ENCODE peak calls at places on chromosomes 1 and 21, in eight cellular contexts. G is CD4-positive, alpha-beta T cell; C is CD4-positive, alpha-beta memory T cell; L is H9; N is GM23338; W is naive thymus-derived CD4-positive, alpha-beta T cell; A is uterus; P is lower lobe of right lung. O is an unnamed sample.

GRCh38 chr1:173507205-173507846 is 30.2 kb downstream of the PRDX6 start:
- DNase-seq in W (no peak), A (no peak), N (peak; percentile 46), L (no peak), P (no peak), C (no peak), G (no peak), O (no peak)

GRCh38 chr1:110173466-110174117 is 23.3 kb downstream of the SLC6A17 start:
- DNase-seq in P (no peak), G (no peak), N (peak; percentile 45), W (no peak), C (no peak), L (no peak), A (no peak), O (no peak)

GRCh38 chr1:53959664-53960250 is 13.6 kb downstream of the LRRC42 start:
- DNase-seq in W (peak; percentile 53), N (peak; percentile 73), A (no peak), C (peak; percentile 51), P (no peak), G (no peak), L (no peak), O (no peak)

GRCh38 chr1:207883104-207883651 is 27.7 kb downstream of the CD34 start:
- DNase-seq in P (no peak), L (no peak), A (no peak), G (no peak), C (peak; percentile 47), N (no peak), W (peak; percentile 58), O (no peak)

GRCh38 chr21:45575304-45575992 is 33.2 kb upstream of the SLC19A1 start:
- DNase-seq in P (peak; percentile 30), C (no peak), G (no peak), N (no peak), W (no peak), A (no peak), L (no peak), O (no peak)

GRCh38 chr1:9882945-9883303 is 27.1 kb downstream of the CTNNBIP1 start:
- DNase-seq in N (no peak), A (no peak), P (no peak), W (no peak), L (no peak), C (no peak), G (no peak), O (no peak)

GRCh38 chr1:172135076-172135672 is 285.3 kb upstream of the C1orf105 start:
- DNase-seq in L (no peak), A (no peak), N (peak; percentile 75), P (no peak), W (peak; percentile 37), G (no peak), C (peak; percentile 22), O (no peak)

GRCh38 chr1:214581785-214582184 is 21.2 kb upstream of the CENPF start:
- DNase-seq in L (no peak), C (no peak), N (no peak), A (no peak), W (no peak), G (no peak), P (no peak), O (no peak)

GRCh38 chr1:46184920-46185658 is 8.8 kb upstream of the P3R3URF start:
- DNase-seq in G (no peak), P (no peak), L (no peak), N (no peak), C (peak; percentile 8), A (no peak), W (no peak), O (no peak)

GRCh38 chr1:230632273-230632873 is 9.9 kb upstream of the COG2 start:
- DNase-seq in P (no peak), N (peak; percentile 76), A (no peak), G (no peak), W (no peak), L (peak; percentile 60), C (no peak), O (no peak)

GRCh38 chr1:17596651-17597509 is 57.4 kb downstream of the ARHGEF10L start:
- DNase-seq in L (no peak), N (no peak), G (no peak), P (no peak), A (no peak), W (no peak), C (no peak), O (no peak)

GRCh38 chr1:21775985-21776562 is 6.9 kb downstream of the USP48 start:
- DNase-seq in G (no peak), C (no peak), A (no peak), W (no peak), P (no peak), N (no peak), L (no peak), O (no peak)

GRCh38 chr1:17563494-17564281 is 24.2 kb downstream of the ARHGEF10L start:
- DNase-seq in W (no peak), P (no peak), A (no peak), C (no peak), G (no peak), N (no peak), L (no peak), O (no peak)

GRCh38 chr1:71074681-71075080 is 6.2 kb downstream of the ZRANB2 start:
- DNase-seq in A (no peak), G (no peak), P (no peak), N (no peak), L (no peak), C (no peak), W (no peak), O (no peak)

GRCh38 chr1:85502171-85502570 is 37.2 kb upstream of the DDAH1 start:
- DNase-seq in W (no peak), C (no peak), L (no peak), A (no peak), G (no peak), N (no peak), P (no peak), O (no peak)

GRCh38 chr1:46406881-46407608 is 12.9 kb downstream of the FAAH start:
- DNase-seq in P (no peak), N (peak; percentile 47), L (no peak), A (no peak), C (no peak), G (no peak), W (no peak), O (no peak)

GRCh38 chr1:248696261-248696660 is 6.3 kb downstream of the OR14I1 start:
- DNase-seq in A (no peak), C (no peak), G (no peak), N (no peak), W (peak; percentile 1), P (no peak), L (no peak), O (no peak)

GRCh38 chr1:66138613-66139012 is 345.9 kb downstream of the PDE4B start:
- DNase-seq in C (no peak), A (no peak), W (no peak), G (no peak), N (no peak), P (no peak), L (no peak), O (no peak)

GRCh38 chr1:67788907-67789306 is 44.4 kb downstream of the GNG12 start:
- DNase-seq in N (no peak), C (no peak), G (no peak), W (no peak), L (no peak), P (no peak), A (no peak), O (no peak)

GRCh38 chr1:21622466-21623315 is 46.5 kb downstream of the RAP1GAP start:
- DNase-seq in P (peak; percentile 71), G (peak; percentile 22), A (no peak), L (peak; percentile 59), C (peak; percentile 37), W (peak; percentile 38), N (peak; percentile 74), O (no peak)

GRCh38 chr1:165748550-165748949 is 20.1 kb downstream of the TMCO1 start:
- DNase-seq in A (no peak), N (no peak), G (no peak), W (no peak), P (no peak), C (no peak), L (no peak), O (no peak)

DNA sequence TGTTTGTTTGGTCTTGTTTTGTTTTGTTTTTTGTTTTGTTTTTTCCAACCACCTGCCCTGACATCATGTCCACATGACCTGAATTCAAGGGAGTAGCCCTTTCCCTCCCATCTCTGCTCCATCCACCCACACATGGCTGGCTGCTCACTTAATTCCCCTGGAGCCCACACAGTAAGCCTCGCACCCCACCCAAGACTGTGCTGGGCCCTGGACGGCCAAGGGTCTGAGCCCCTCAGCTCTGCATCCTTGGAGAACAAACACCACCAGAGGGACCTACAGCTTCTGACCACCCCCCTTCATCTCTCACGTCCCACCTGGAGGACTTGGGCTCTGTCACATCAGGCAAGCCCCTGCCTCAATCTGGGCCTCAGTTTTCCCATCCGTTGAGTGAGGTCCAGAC is 39.1 kb downstream of the MATN1 start:
- DNase-seq in A (peak; percentile 10), G (no peak), P (no peak), W (no peak), L (no peak), N (no peak), C (no peak), O (no peak)
- H3K27ac ChIP-seq in A (no peak overlapping the region), G (no peak overlapping the region), P (no peak overlapping the region), W (no peak overlapping the region), L (no peak overlapping the region), N (no peak overlapping the region), C (no peak overlapping the region), O (no peak overlapping the region)

GRCh38 chr1:206422525-206422924 is 47.8 kb upstream of the IKBKE start:
- DNase-seq in L (no peak), W (no peak), P (no peak), N (no peak), G (no peak), C (no peak), A (no peak), O (no peak)
- H3K27ac ChIP-seq in L (no peak overlapping the region), W (no peak overlapping the region), P (no peak overlapping the region), N (no peak overlapping the region), G (no peak overlapping the region), C (no peak overlapping the region), A (no peak overlapping the region), O (no peak overlapping the region)

GRCh38 chr1:175207971-175208370 is 15.4 kb upstream of the KIAA0040 start:
- DNase-seq in W (no peak), C (no peak), A (no peak), G (no peak), N (no peak), P (no peak), L (no peak), O (no peak)

GRCh38 chr1:175209493-175209921 is 16.9 kb upstream of the KIAA0040 start:
- DNase-seq in A (no peak), N (no peak), L (no peak), W (peak; percentile 51), P (no peak), C (peak; percentile 54), G (no peak), O (no peak)

GRCh38 chr1:175210744-175211143 is 18.2 kb upstream of the KIAA0040 start:
- DNase-seq in P (no peak), G (no peak), N (no peak), A (no peak), C (no peak), L (no peak), W (no peak), O (no peak)

GRCh38 chr1:175206687-175207086 is 14.1 kb upstream of the KIAA0040 start:
- DNase-seq in P (no peak), N (no peak), A (no peak), W (no peak), L (no peak), G (no peak), C (no peak), O (no peak)

GRCh38 chr1:175208773-175209492 is 16.4 kb upstream of the KIAA0040 start:
- DNase-seq in L (no peak), G (peak; percentile 31), P (no peak), C (peak; percentile 80), A (no peak), W (peak; percentile 82), N (no peak), O (no peak)
- H3K27ac ChIP-seq in L (no peak overlapping the region), G (peak overlapping the region; percentile 37), P (peak overlapping the region; percentile 51), C (peak overlapping the region; percentile 55), A (no peak overlapping the region), W (peak overlapping the region; percentile 62), N (no peak overlapping the region), O (no peak overlapping the region)

GRCh38 chr21:29152936-29153335 is 22.5 kb downstream of the MAP3K7CL start:
- DNase-seq in A (no peak), P (no peak), C (no peak), G (no peak), W (no peak), L (no peak), N (no peak), O (no peak)
- H3K27ac ChIP-seq in A (no peak overlapping the region), P (no peak overlapping the region), C (no peak overlapping the region), G (no peak overlapping the region), W (no peak overlapping the region), L (no peak overlapping the region), N (no peak overlapping the region), O (no peak overlapping the region)